ENCODE peak calls at places on chromosomes 7 and 10, in five cellular contexts. G is progenitor cell of endocrine pancreas, A is stomach, B is dorsolateral prefrontal cortex, I is breast epithelium. Q is an unnamed sample.

GRCh38 chr10:130648807-130649206 is 512.6 kb downstream of the GLRX3 start:
- DNase-seq in G (no peak), A (no peak), B (no peak), I (no peak), Q (no peak)

GRCh38 chr7:96120856-96121255 is 201.0 kb downstream of the SLC25A13 start:
- DNase-seq in G (no peak), A (no peak), B (no peak), I (no peak), Q (no peak)

GRCh38 chr10:119375574-119376265 is 166.8 kb downstream of the RGS10 start:
- DNase-seq in G (no peak), A (peak), B (no peak), I (no peak), Q (no peak)

GRCh38 chr10:71032887-71033286 is 144.5 kb upstream of the PCBD1 start:
- DNase-seq in G (no peak), A (no peak), B (no peak), I (no peak), Q (no peak)

GRCh38 chr10:119022846-119023552 is 6.5 kb upstream of the NANOS1 start:
- DNase-seq in G (no peak), A (no peak), B (no peak), I (no peak), Q (no peak)

GRCh38 chr7:65475734-65476319 is 102.2 kb downstream of the ZNF92 start:
- DNase-seq in G (no peak), A (no peak), B (no peak), I (peak), Q (peak)

GRCh38 chr7:14013880-14014279 is 24.4 kb upstream of the ETV1 start:
- DNase-seq in G (no peak), A (no peak), B (no peak), I (no peak), Q (no peak)

GRCh38 chr7:102874166-102874829 is 38.5 kb upstream of the LRRC17 start:
- DNase-seq in G (no peak), A (no peak), B (no peak), I (no peak), Q (no peak)

GRCh38 chr10:122257041-122257440 is 14.1 kb upstream of the BTBD16 start:
- DNase-seq in G (no peak), A (no peak), B (no peak), I (no peak), Q (no peak)

GRCh38 chr7:82548141-82548688 is 104.6 kb upstream of the CACNA2D1 start:
- DNase-seq in G (no peak), A (no peak), B (no peak), I (no peak), Q (no peak)
- TF ChIP-seq CTCF in G (no peak), A (no peak), B (no peak), I (no peak), Q (no peak)

DNA sequence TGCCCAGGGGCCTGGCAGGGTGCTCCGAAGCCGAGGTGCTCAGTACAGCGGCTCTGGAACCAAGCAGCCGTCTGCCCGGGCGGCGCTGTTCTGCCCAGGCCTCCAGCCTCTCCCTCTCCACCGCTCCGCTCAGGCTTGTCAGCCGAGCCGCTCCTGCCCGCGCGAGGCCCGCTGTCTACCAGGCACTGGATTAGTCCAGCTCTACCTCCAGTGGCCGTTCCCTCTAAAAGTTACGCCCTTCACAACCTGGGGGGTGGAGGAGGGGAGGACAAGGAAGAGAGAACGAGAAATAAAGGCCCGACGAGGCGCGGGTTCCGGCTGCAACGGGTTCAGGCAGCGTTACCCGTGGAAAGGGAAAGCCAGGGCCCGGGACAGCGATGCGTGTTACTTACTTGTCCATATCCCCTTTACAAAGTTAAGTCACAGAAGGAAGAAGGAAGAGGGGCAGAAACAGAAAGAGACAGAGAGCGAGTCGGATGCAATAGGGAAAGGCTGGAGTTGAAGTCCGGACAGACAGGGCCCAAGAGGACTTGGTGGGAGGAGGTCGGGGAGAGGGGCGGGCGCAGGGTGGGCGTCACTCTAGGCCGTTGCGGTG is 2.9 kb downstream of the SP8 start:
- DNase-seq in G (no peak), A (no peak), B (no peak), I (no peak), Q (no peak)
- TF ChIP-seq CTCF in G (peak), A (no peak), B (no peak), I (no peak), Q (no peak)

GRCh38 chr10:48948631-48949030 is 9.0 kb upstream of the LRRC18 start:
- DNase-seq in G (no peak), A (no peak), B (no peak), I (no peak), Q (no peak)
- TF ChIP-seq CTCF in G (no peak), A (no peak), B (no peak), I (no peak), Q (no peak)

DNA sequence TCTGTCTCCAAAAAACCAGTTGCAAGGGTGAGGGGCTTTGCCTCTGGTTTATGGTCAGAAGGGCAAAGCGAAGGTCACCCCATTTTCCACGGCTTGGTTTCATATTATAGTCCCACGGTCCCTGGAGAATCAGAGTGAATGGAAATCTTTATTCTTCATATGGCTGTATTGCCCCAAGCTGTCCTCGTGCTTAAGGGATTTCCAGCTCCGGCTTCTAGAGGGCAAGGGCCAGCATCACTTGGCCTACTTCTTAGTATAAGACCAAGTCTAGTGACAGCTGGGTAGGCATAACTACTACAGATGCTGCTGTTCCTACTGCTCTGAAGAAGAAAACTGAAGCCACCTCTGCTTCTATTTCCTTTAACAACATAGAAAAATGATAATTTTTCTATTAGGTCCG is 63.2 kb downstream of the PARP12 start:
- DNase-seq in G (no peak), A (no peak), B (no peak), I (no peak), Q (no peak)
- TF ChIP-seq CTCF in G (no peak), A (no peak), B (no peak), I (no peak), Q (no peak)

DNA sequence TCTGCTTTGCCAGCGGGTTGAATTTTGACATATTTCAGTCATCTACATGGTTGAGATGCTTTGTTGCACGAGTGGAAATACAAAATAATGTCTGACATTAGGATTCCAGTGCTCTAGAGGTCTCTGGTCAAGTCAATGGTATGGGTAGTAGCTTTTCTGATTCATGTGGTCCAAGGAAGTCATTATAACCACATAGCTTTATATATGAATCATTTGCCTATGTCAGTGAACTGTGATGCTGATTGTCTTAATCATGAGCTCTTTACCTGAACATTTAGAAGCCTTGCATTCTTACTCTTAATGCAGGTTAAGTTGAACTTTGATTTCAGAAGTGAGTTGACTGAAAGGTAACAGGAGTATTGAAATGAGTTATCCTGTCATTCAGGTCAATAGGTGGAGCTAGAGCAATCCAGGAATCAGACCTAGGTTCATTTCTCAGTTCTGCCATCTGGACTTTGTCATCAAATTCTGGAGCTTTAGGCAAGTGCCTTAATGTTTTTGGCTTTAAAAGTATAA is 3.3 kb downstream of the MAPK8 start:
- DNase-seq in G (no peak), A (no peak), B (no peak), I (no peak), Q (no peak)
- TF ChIP-seq CTCF in G (peak), A (no peak), B (no peak), I (no peak), Q (no peak)

GRCh38 chr10:54002077-54002476 is 799.0 kb downstream of the PCDH15 start:
- DNase-seq in G (no peak), A (no peak), B (no peak), I (no peak), Q (no peak)

DNA sequence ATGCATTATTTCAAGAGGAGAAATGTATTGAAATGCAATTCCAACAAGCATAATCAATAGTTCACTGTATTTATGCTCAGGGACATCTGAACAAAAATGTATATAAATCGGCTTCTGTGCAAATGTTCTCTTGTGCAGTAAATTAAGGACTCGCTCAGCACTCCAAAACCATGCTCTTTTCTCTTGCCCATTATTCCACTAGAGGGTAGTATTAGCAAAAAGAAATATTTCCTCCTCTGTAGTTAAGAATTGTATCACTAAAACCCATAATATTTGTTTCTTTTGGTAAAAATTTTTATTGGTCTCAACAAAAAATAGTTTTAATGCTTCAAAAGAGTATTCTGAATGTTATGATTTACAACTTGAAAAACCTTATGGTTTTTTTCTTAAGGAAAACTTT is 803.1 kb downstream of the PCDH15 start:
- DNase-seq in G (no peak), A (no peak), B (no peak), I (no peak), Q (no peak)
- TF ChIP-seq CTCF in G (peak), A (no peak), B (peak), I (no peak), Q (no peak)

DNA sequence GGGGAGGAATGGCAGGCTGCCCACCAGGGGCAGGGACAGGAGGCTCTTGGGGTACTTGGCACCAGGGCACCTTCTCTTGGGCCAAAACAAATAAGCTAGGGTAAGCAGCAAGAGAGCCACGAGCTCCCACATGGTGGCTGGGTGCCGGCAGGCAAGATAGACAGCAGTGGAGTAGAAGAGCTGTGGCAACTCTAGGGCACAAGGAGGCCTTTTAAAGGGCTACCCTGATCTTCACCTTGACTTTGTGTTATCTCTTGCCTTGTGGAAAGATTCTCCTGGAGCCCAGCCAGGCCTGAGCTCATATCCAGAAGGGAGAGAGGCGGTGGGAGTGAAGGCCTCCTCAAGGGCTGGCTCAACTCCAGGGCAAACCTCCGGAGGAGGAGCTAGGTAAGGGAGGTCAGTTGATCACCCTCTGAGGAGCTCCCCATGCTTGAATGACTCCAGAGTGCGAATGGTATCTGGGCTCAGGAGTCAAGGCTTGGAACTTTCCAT is at the start of gene CYP17A1:
- DNase-seq in G (no peak), A (peak), B (no peak), I (no peak), Q (no peak)
- TF ChIP-seq CTCF in G (no peak), A (no peak), B (no peak), I (no peak), Q (no peak)

GRCh38 chr7:139080905-139081304 is 28.6 kb downstream of the ZC3HAV1 start:
- DNase-seq in G (no peak), A (no peak), B (no peak), I (no peak), Q (no peak)

GRCh38 chr7:139078911-139079310 is 30.6 kb downstream of the ZC3HAV1 start:
- DNase-seq in G (no peak), A (no peak), B (no peak), I (no peak), Q (no peak)

GRCh38 chr7:139079861-139080260 is 29.7 kb downstream of the ZC3HAV1 start:
- DNase-seq in G (no peak), A (no peak), B (no peak), I (no peak), Q (no peak)

GRCh38 chr7:139075871-139076686 is 33.4 kb downstream of the ZC3HAV1 start:
- DNase-seq in G (no peak), A (no peak), B (no peak), I (no peak), Q (no peak)

GRCh38 chr7:139078399-139078798 is 31.1 kb downstream of the ZC3HAV1 start:
- DNase-seq in G (no peak), A (no peak), B (no peak), I (no peak), Q (no peak)
- TF ChIP-seq CTCF in G (no peak), A (no peak), B (no peak), I (no peak), Q (no peak)

Q was measured in natural killer cell.